ENCODE peak calls at places on chromosomes 5 and 9, in five cellular contexts. J, F, E, T and K are unnamed samples.
A peak's percentile ranks its signal among the peaks of the same experiment; 100 is the strongest.

GRCh38 chr5:1656271-1656975 is 132.7 kb upstream of the LPCAT1 start:
- DNase-seq in E (no peak), J (no peak), F (no peak), T (no peak), K (no peak)

GRCh38 chr9:129095170-129095667 is 14.3 kb downstream of the DOLPP1 start:
- DNase-seq in F (no peak), J (no peak), T (no peak), E (no peak), K (no peak)

GRCh38 chr5:131270809-131271208 is 7.0 kb downstream of the CDC42SE2 start:
- DNase-seq in J (no peak), T (peak; percentile 80), F (no peak), E (peak; percentile 34), K (no peak)

GRCh38 chr5:127186657-127187056 is 103.9 kb upstream of the MEGF10 start:
- DNase-seq in T (peak; percentile 72), E (no peak), F (no peak), J (no peak), K (peak; percentile 10)

GRCh38 chr9:123863164-123863855 is 66.6 kb downstream of the DENND1A start:
- DNase-seq in F (no peak), J (no peak), T (no peak), E (peak; percentile 69), K (no peak)

GRCh38 chr5:12730354-12730753 is 826.1 kb upstream of the CTNND2 start:
- DNase-seq in E (no peak), T (no peak), J (no peak), F (no peak), K (no peak)

GRCh38 chr9:128096614-128097013 is 28.6 kb downstream of the SLC25A25 start:
- DNase-seq in E (no peak), F (no peak), T (no peak), J (no peak), K (no peak)

GRCh38 chr9:109966643-109967368 is 186.8 kb downstream of the PALM2AKAP2 start:
- DNase-seq in J (no peak), E (no peak), F (no peak), T (no peak), K (no peak)

GRCh38 chr5:108749130-108749861 is 1.6 kb downstream of the FER start:
- DNase-seq in T (peak; percentile 44), J (no peak), F (no peak), E (peak; percentile 14), K (peak; percentile 41)

GRCh38 chr9:113516840-113517577 is 53.5 kb downstream of the RGS3 start:
- DNase-seq in T (peak; percentile 82), E (no peak), F (no peak), J (no peak), K (no peak)

GRCh38 chr5:181211208-181211607 is 6.2 kb upstream of the TRIM7 start:
- DNase-seq in E (no peak), J (no peak), T (no peak), F (no peak), K (no peak)